ENCODE peak calls at places on chromosomes 4 and X, in eight cellular contexts. R is hepatocyte, Q is HCT116, T is MM.1S, P is SK-N-SH, S is GM23338, V is neural progenitor cell, Z is PC-3. F is an unnamed sample.

GRCh38 chr4:40581254-40582140 is 48.2 kb downstream of the RBM47 start:
- DNase-seq in T (peak; percentile 72), R (no peak), Z (no peak), V (no peak), P (no peak), Q (no peak), S (no peak), F (no peak)

GRCh38 chr4:108030332-108030731 is 40.6 kb downstream of the HADH start:
- DNase-seq in S (peak; percentile 68), P (peak; percentile 40), V (peak; percentile 76), Z (peak; percentile 39), T (peak; percentile 88), R (peak; percentile 71), Q (peak; percentile 16), F (peak; percentile 90)

GRCh38 chr4:47490550-47490949 is 5.5 kb downstream of the ATP10D start:
- DNase-seq in S (peak; percentile 71), V (peak; percentile 50), P (peak; percentile 16), Z (peak; percentile 23), R (peak; percentile 17), T (peak; percentile 44), Q (peak; percentile 36), F (peak; percentile 56)

GRCh38 chr4:72568959-72569718 is at the start of gene ADAMTS3:
- DNase-seq in S (peak; percentile 92), R (peak; percentile 85), V (peak; percentile 93), Z (peak; percentile 76), Q (no peak), T (peak; percentile 60), P (peak; percentile 89), F (no peak)

GRCh38 chr4:123127218-123127617 is 204.8 kb upstream of the NUDT6 start:
- DNase-seq in Z (peak; percentile 37), P (no peak), R (no peak), T (peak; percentile 8), Q (no peak), V (no peak), S (no peak), F (peak; percentile 9)

GRCh38 chr4:118954246-118954645 is 65.6 kb downstream of the SYNPO2 start:
- DNase-seq in R (no peak), P (no peak), S (no peak), V (no peak), T (no peak), Q (peak; percentile 15), Z (peak; percentile 47), F (peak; percentile 4)

GRCh38 chrX:134570509-134570846 is 87.8 kb downstream of the PLAC1 start:
- DNase-seq in V (no peak), T (no peak), R (no peak), P (no peak), Q (no peak), Z (no peak), S (no peak), F (no peak)

GRCh38 chr4:1417522-1418390 is 11.5 kb upstream of the NKX1-1 start:
- DNase-seq in V (no peak), Z (peak; percentile 28), R (no peak), T (no peak), Q (no peak), S (no peak), P (peak; percentile 30), F (no peak)

GRCh38 chr4:160180206-160180605 is 1077.3 kb downstream of the RAPGEF2 start:
- DNase-seq in Z (peak; percentile 55), P (no peak), R (peak; percentile 19), S (no peak), T (no peak), Q (peak; percentile 21), V (no peak), F (no peak)

GRCh38 chr4:30720021-30720655 is at the start of gene PCDH7:
- DNase-seq in R (peak; percentile 66), S (peak; percentile 77), T (no peak), V (no peak), P (peak; percentile 46), Z (peak; percentile 36), Q (no peak), F (no peak)

GRCh38 chr4:185708348-185708747 is 103.6 kb downstream of the SORBS2 start:
- DNase-seq in S (no peak), R (no peak), V (no peak), Z (peak; percentile 58), P (no peak), T (no peak), Q (no peak), F (no peak)

GRCh38 chr4:89482926-89483595 is 175.5 kb upstream of the GPRIN3 start:
- DNase-seq in R (no peak), S (no peak), P (no peak), V (no peak), Q (no peak), Z (peak; percentile 4), T (no peak), F (no peak)

DNA sequence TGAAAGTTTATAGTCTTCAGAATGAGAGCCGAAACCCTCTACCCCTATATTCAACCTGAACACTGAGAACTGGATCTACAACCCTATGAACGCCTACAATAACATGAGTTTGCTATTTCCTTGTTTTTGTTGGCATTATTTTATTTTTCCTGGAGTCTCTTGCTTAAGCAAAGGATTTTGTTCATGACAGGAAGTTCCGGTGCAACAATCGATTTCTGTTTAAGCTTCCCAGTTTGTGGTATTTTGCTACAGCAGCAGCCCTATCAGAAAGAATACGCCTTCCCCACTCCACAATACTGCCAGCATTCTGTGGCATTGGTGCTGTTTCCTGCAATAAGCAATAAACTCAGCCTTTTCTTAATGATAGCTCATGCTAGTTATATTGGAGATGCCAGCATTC is 60.9 kb downstream of the NPY5R start:
- DNase-seq in Q (no peak), Z (no peak), P (no peak), T (no peak), V (no peak), R (no peak), S (no peak), F (no peak)
- H3K4me2 ChIP-seq in Q (no peak overlapping the region), Z (no peak overlapping the region), P (no peak overlapping the region), T (no peak overlapping the region), V (peak overlapping the region; percentile 33), R (peak overlapping the region; percentile 60), S (no peak overlapping the region), F (no peak overlapping the region)

DNA sequence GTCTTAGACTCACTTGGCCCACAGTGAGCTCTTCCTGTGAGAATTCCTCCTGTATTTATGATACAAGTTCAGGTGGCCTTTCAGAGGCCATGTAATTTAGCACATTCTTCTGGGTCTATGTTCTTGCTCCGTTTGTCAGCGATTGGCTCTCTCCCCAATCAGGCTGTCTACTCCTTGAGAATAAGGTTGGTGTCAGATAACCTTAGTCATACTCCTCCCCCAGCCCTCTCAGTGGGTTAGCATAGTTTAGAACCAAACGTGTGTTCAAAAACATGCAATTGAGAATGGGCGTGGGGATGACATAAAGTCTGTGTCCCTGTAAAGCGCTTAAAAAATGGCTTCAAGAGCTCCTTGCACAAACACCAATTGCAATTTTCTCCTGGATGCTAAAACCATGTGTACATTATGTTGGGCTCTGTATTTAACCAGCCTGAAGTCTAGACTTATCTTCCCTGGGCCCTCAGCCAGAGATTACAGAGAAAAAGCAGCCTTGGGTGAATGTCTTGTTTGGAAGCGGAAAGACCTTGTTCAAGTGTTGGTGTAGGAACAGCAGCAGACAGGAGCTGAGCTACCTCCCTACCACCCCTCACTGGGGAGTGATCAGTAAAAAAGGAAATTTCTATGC is 9.9 kb upstream of the CT47C1 start:
- DNase-seq in T (no peak), Q (no peak), Z (peak; percentile 34), R (no peak), V (peak; percentile 13), P (no peak), S (peak; percentile 39), F (no peak)
- TF ChIP-seq EZH2phosphoT487 in T (no peak), Q (no peak), Z (no peak), R (no peak), V (no peak), P (no peak), S (no peak), F (no peak)

GRCh38 chrX:11100281-11101035 is 10.7 kb upstream of the HCCS start:
- DNase-seq in T (no peak), R (peak; percentile 72), P (peak; percentile 34), Q (no peak), V (peak; percentile 59), S (peak; percentile 60), Z (peak; percentile 65), F (no peak)
- TF ChIP-seq CTCF in T (peak; percentile 46), R (peak; percentile 61), P (peak; percentile 74), Q (no peak), V (peak; percentile 65), S (peak; percentile 63), Z (peak; percentile 73), F (peak; percentile 57)

GRCh38 chr4:44985152-44985551 is 258.8 kb upstream of the GNPDA2 start:
- DNase-seq in Z (no peak), R (no peak), S (no peak), P (no peak), Q (no peak), T (no peak), V (no peak), F (no peak)
- H3K4me2 ChIP-seq in Z (no peak overlapping the region), R (no peak overlapping the region), S (no peak overlapping the region), P (no peak overlapping the region), Q (no peak overlapping the region), T (no peak overlapping the region), V (no peak overlapping the region), F (no peak overlapping the region)

GRCh38 chr4:117326091-117326490 is 240.7 kb upstream of the TRAM1L1 start:
- DNase-seq in P (no peak), Z (peak; percentile 6), R (no peak), V (no peak), S (no peak), Q (no peak), T (no peak), F (no peak)

GRCh38 chr4:117327491-117327890 is 242.1 kb upstream of the TRAM1L1 start:
- DNase-seq in Z (no peak), V (no peak), P (no peak), T (no peak), R (no peak), Q (no peak), S (no peak), F (no peak)

GRCh38 chr4:117334451-117335188 is 249.2 kb upstream of the TRAM1L1 start:
- DNase-seq in R (no peak), S (no peak), P (no peak), Z (no peak), Q (no peak), T (peak; percentile 73), V (no peak), F (no peak)

GRCh38 chr4:117331817-117332216 is 246.4 kb upstream of the TRAM1L1 start:
- DNase-seq in R (no peak), P (no peak), V (no peak), S (no peak), Q (no peak), Z (no peak), T (no peak), F (no peak)
- TF ChIP-seq EZH2phosphoT487 in R (no peak), P (no peak), V (no peak), S (no peak), Q (no peak), Z (no peak), T (no peak), F (no peak)

GRCh38 chr4:137226900-137227299 is 305.4 kb downstream of the PCDH18 start:
- DNase-seq in V (peak; percentile 27), P (peak; percentile 3), R (peak; percentile 10), S (peak; percentile 51), Z (peak; percentile 55), Q (peak; percentile 16), T (peak; percentile 42), F (no peak)
- TF ChIP-seq CTCF in V (peak; percentile 49), P (peak; percentile 60), R (peak; percentile 35), S (peak; percentile 52), Z (peak; percentile 60), Q (peak; percentile 19), T (peak; percentile 47), F (peak; percentile 27)